ENCODE peak calls at places on chromosome 2, in five cellular contexts. One of them, this sample, is unnamed.

GRCh38 chr2:110714824-110715223 is 17.5 kb upstream of the ACOXL start:
- DNase-seq in iris pigment epithelial cell: no peak
- DNase-seq in H54: no peak
- DNase-seq in fibroblast of pulmonary artery: no peak
- DNase-seq in GDM1: no peak
- DNase-seq in this sample: no peak

GRCh38 chr2:133591164-133591563 is 22.9 kb upstream of the NCKAP5 start:
- DNase-seq in iris pigment epithelial cell: no peak
- DNase-seq in H54: no peak
- DNase-seq in fibroblast of pulmonary artery: peak
- DNase-seq in GDM1: no peak
- DNase-seq in this sample: no peak

GRCh38 chr2:241006412-241006811 is 8.0 kb downstream of the SNED1 start:
- DNase-seq in iris pigment epithelial cell: no peak
- DNase-seq in H54: no peak
- DNase-seq in fibroblast of pulmonary artery: no peak
- DNase-seq in GDM1: no peak
- DNase-seq in this sample: no peak

GRCh38 chr2:10659898-10660568 is 29.7 kb downstream of the NOL10 start:
- DNase-seq in iris pigment epithelial cell: peak
- DNase-seq in H54: peak
- DNase-seq in fibroblast of pulmonary artery: peak
- DNase-seq in GDM1: no peak
- DNase-seq in this sample: peak

GRCh38 chr2:241465543-241465942 is 42.8 kb downstream of the STK25 start:
- DNase-seq in iris pigment epithelial cell: no peak
- DNase-seq in H54: no peak
- DNase-seq in fibroblast of pulmonary artery: no peak
- DNase-seq in GDM1: no peak
- DNase-seq in this sample: peak

GRCh38 chr2:127208313-127208712 is 11.8 kb downstream of the CYP27C1 start:
- DNase-seq in iris pigment epithelial cell: peak
- DNase-seq in H54: no peak
- DNase-seq in fibroblast of pulmonary artery: no peak
- DNase-seq in GDM1: no peak
- DNase-seq in this sample: peak

GRCh38 chr2:70923378-70924015 is 12.2 kb upstream of the ATP6V1B1 start:
- DNase-seq in iris pigment epithelial cell: no peak
- DNase-seq in H54: no peak
- DNase-seq in fibroblast of pulmonary artery: no peak
- DNase-seq in GDM1: no peak
- DNase-seq in this sample: peak

GRCh38 chr2:170185319-170185718 is 7.4 kb downstream of the MYO3B start:
- DNase-seq in iris pigment epithelial cell: no peak
- DNase-seq in H54: no peak
- DNase-seq in fibroblast of pulmonary artery: no peak
- DNase-seq in GDM1: no peak
- DNase-seq in this sample: no peak

GRCh38 chr2:148813603-148814065 is 61.4 kb upstream of the KIF5C start:
- DNase-seq in iris pigment epithelial cell: no peak
- DNase-seq in H54: no peak
- DNase-seq in fibroblast of pulmonary artery: no peak
- DNase-seq in GDM1: no peak
- DNase-seq in this sample: peak

GRCh38 chr2:230746213-230746612 is 33.6 kb downstream of the CAB39 start:
- DNase-seq in iris pigment epithelial cell: no peak
- DNase-seq in H54: no peak
- DNase-seq in fibroblast of pulmonary artery: no peak
- DNase-seq in GDM1: no peak
- DNase-seq in this sample: no peak

GRCh38 chr2:53985646-53986045 is 14.9 kb upstream of the PSME4 start:
- DNase-seq in iris pigment epithelial cell: no peak
- DNase-seq in H54: no peak
- DNase-seq in fibroblast of pulmonary artery: no peak
- DNase-seq in GDM1: no peak
- DNase-seq in this sample: no peak

GRCh38 chr2:183034806-183035205 is 3.5 kb downstream of the NCKAP1 start:
- DNase-seq in iris pigment epithelial cell: peak
- DNase-seq in H54: no peak
- DNase-seq in fibroblast of pulmonary artery: no peak
- DNase-seq in GDM1: no peak
- DNase-seq in this sample: peak

GRCh38 chr2:9071032-9071431 is 67.5 kb upstream of the MBOAT2 start:
- DNase-seq in iris pigment epithelial cell: peak
- DNase-seq in H54: peak
- DNase-seq in fibroblast of pulmonary artery: peak
- DNase-seq in GDM1: no peak
- DNase-seq in this sample: peak

GRCh38 chr2:104857262-104858221 is 3.6 kb downstream of the POU3F3 start:
- DNase-seq in iris pigment epithelial cell: no peak
- DNase-seq in H54: no peak
- DNase-seq in fibroblast of pulmonary artery: no peak
- DNase-seq in GDM1: no peak
- DNase-seq in this sample: peak

GRCh38 chr2:61967262-61967661 is 61.8 kb downstream of the COMMD1 start:
- DNase-seq in iris pigment epithelial cell: peak
- DNase-seq in H54: no peak
- DNase-seq in fibroblast of pulmonary artery: no peak
- DNase-seq in GDM1: no peak
- DNase-seq in this sample: no peak

GRCh38 chr2:213846856-213847255 is 562.6 kb downstream of the SPAG16 start:
- DNase-seq in iris pigment epithelial cell: peak
- DNase-seq in H54: no peak
- DNase-seq in fibroblast of pulmonary artery: no peak
- DNase-seq in GDM1: no peak
- DNase-seq in this sample: no peak

GRCh38 chr2:42238644-42239288 is 69.6 kb downstream of the EML4 start:
- DNase-seq in iris pigment epithelial cell: no peak
- DNase-seq in H54: no peak
- DNase-seq in fibroblast of pulmonary artery: peak
- DNase-seq in GDM1: no peak
- DNase-seq in this sample: peak

GRCh38 chr2:227862227-227862740 is 9.1 kb upstream of the DAW1 start:
- DNase-seq in iris pigment epithelial cell: peak
- DNase-seq in H54: no peak
- DNase-seq in fibroblast of pulmonary artery: peak
- DNase-seq in GDM1: no peak
- DNase-seq in this sample: peak

GRCh38 chr2:148756292-148756975 is 111.9 kb downstream of the EPC2 start:
- DNase-seq in iris pigment epithelial cell: peak
- DNase-seq in H54: peak
- DNase-seq in fibroblast of pulmonary artery: peak
- DNase-seq in GDM1: no peak
- DNase-seq in this sample: no peak

GRCh38 chr2:109260886-109261700 is 132.1 kb downstream of the SH3RF3 start:
- DNase-seq in iris pigment epithelial cell: peak
- DNase-seq in H54: peak
- DNase-seq in fibroblast of pulmonary artery: peak
- DNase-seq in GDM1: peak
- DNase-seq in this sample: peak

GRCh38 chr2:29015701-29016470 is 34.8 kb downstream of the TOGARAM2 start:
- DNase-seq in iris pigment epithelial cell: no peak
- DNase-seq in H54: no peak
- DNase-seq in fibroblast of pulmonary artery: no peak
- DNase-seq in GDM1: no peak
- DNase-seq in this sample: no peak

GRCh38 chr2:66270247-66270646 is 164.7 kb upstream of the MEIS1 start:
- DNase-seq in iris pigment epithelial cell: no peak
- DNase-seq in H54: no peak
- DNase-seq in fibroblast of pulmonary artery: no peak
- DNase-seq in GDM1: no peak
- DNase-seq in this sample: peak

GRCh38 chr2:238169708-238170251 is 11.0 kb downstream of the ERFE start:
- DNase-seq in iris pigment epithelial cell: peak
- DNase-seq in H54: peak
- DNase-seq in fibroblast of pulmonary artery: peak
- DNase-seq in GDM1: no peak
- DNase-seq in this sample: no peak

GRCh38 chr2:70125498-70125898 is 38.2 kb downstream of the PCBP1 start:
- DNase-seq in iris pigment epithelial cell: no peak
- DNase-seq in H54: no peak
- DNase-seq in fibroblast of pulmonary artery: no peak
- DNase-seq in GDM1: no peak
- DNase-seq in this sample: no peak

GRCh38 chr2:73902284-73902683 is 9.5 kb downstream of the ACTG2 start:
- DNase-seq in iris pigment epithelial cell: no peak
- DNase-seq in H54: no peak
- DNase-seq in fibroblast of pulmonary artery: no peak
- DNase-seq in GDM1: no peak
- DNase-seq in this sample: no peak

GRCh38 chr2:158755738-158756137 is 39.4 kb upstream of the DAPL1 start:
- DNase-seq in iris pigment epithelial cell: no peak
- DNase-seq in H54: no peak
- DNase-seq in fibroblast of pulmonary artery: no peak
- DNase-seq in GDM1: no peak
- DNase-seq in this sample: peak

GRCh38 chr2:238513346-238513745 is 86.6 kb downstream of the ASB1 start:
- DNase-seq in iris pigment epithelial cell: peak
- DNase-seq in H54: peak
- DNase-seq in fibroblast of pulmonary artery: peak
- DNase-seq in GDM1: no peak
- DNase-seq in this sample: peak

This sample was measured in mesendoderm.